ENCODE peak calls at places on chromosomes 3 and 15, in nine cellular contexts. P is psoas muscle; C is effector memory CD4-positive, alpha-beta T cell; S is thyroid gland; X is K562; U is heart right ventricle; A is AG10803; N is H7; F is body of pancreas. D is an unnamed sample.

GRCh38 chr15:64695571-64695992 is 79.8 kb downstream of the RBPMS2 start:
- DNase-seq in X (peak), P (no peak), A (no peak), C (no peak), S (no peak), U (no peak), N (no peak), F (no peak), D (peak)

GRCh38 chr3:174035317-174035886 is 637.9 kb downstream of the NLGN1 start:
- DNase-seq in N (no peak), A (peak), F (peak), U (no peak), X (peak), P (no peak), C (no peak), S (no peak), D (no peak)

GRCh38 chr3:179091113-179091512 is 19.5 kb upstream of the ZMAT3 start:
- DNase-seq in P (no peak), U (no peak), A (no peak), S (no peak), C (no peak), X (no peak), N (no peak), F (no peak), D (no peak)

GRCh38 chr15:26449296-26449695 is 323.6 kb downstream of the GABRB3 start:
- DNase-seq in N (peak), C (no peak), F (no peak), P (no peak), A (peak), U (no peak), X (no peak), S (no peak), D (no peak)

GRCh38 chr3:191282262-191283215 is 46.7 kb upstream of the CCDC50 start:
- DNase-seq in A (no peak), S (no peak), X (no peak), U (no peak), F (no peak), N (no peak), P (no peak), C (no peak), D (no peak)

GRCh38 chr3:194197981-194198695 is 62.2 kb downstream of the HES1 start:
- DNase-seq in A (no peak), P (no peak), N (no peak), U (no peak), F (no peak), S (peak), C (no peak), X (no peak), D (no peak)

GRCh38 chr3:197501879-197502620 is 53.7 kb downstream of the BDH1 start:
- DNase-seq in N (peak), U (no peak), A (peak), S (peak), F (no peak), P (no peak), C (no peak), X (no peak), D (peak)

GRCh38 chr3:197540961-197541377 is 14.8 kb downstream of the BDH1 start:
- DNase-seq in F (no peak), P (no peak), C (no peak), X (no peak), N (peak), U (no peak), A (no peak), S (no peak), D (no peak)

GRCh38 chr15:98903377-98904018 is 104.1 kb downstream of the PGPEP1L start:
- DNase-seq in X (no peak), P (no peak), S (no peak), A (peak), C (no peak), F (no peak), N (no peak), U (no peak), D (no peak)

GRCh38 chr15:89217031-89217430 is 4.3 kb downstream of the RLBP1 start:
- DNase-seq in C (no peak), X (no peak), U (no peak), A (no peak), F (no peak), P (no peak), N (no peak), S (no peak), D (no peak)

GRCh38 chr3:39435006-39435748 is 28.7 kb downstream of the RPSA start:
- DNase-seq in X (no peak), A (no peak), P (no peak), F (no peak), U (no peak), S (no peak), N (no peak), C (no peak), D (no peak)

GRCh38 chr3:120659285-120659684 is 22.8 kb downstream of the HGD start:
- DNase-seq in C (no peak), X (no peak), N (no peak), U (no peak), A (no peak), S (no peak), F (no peak), P (no peak), D (no peak)

GRCh38 chr3:40465456-40465855 is 8.3 kb downstream of the RPL14 start:
- DNase-seq in S (no peak), U (no peak), F (no peak), X (no peak), C (no peak), A (no peak), N (no peak), P (no peak), D (no peak)

GRCh38 chr3:177410734-177411133 is 213.5 kb upstream of the TBL1XR1 start:
- DNase-seq in U (no peak), S (no peak), N (no peak), C (no peak), F (peak), A (no peak), P (no peak), X (no peak), D (peak)

GRCh38 chr3:18188491-18188890 is 236.6 kb downstream of the SATB1 start:
- DNase-seq in A (no peak), U (no peak), S (no peak), C (no peak), N (no peak), X (no peak), F (no peak), P (no peak), D (no peak)
- H3K4me3 ChIP-seq in A (no peak), U (no peak), S (no peak), C (no peak), N (no peak), X (no peak), F (no peak), P (no peak), D (no peak)

DNA sequence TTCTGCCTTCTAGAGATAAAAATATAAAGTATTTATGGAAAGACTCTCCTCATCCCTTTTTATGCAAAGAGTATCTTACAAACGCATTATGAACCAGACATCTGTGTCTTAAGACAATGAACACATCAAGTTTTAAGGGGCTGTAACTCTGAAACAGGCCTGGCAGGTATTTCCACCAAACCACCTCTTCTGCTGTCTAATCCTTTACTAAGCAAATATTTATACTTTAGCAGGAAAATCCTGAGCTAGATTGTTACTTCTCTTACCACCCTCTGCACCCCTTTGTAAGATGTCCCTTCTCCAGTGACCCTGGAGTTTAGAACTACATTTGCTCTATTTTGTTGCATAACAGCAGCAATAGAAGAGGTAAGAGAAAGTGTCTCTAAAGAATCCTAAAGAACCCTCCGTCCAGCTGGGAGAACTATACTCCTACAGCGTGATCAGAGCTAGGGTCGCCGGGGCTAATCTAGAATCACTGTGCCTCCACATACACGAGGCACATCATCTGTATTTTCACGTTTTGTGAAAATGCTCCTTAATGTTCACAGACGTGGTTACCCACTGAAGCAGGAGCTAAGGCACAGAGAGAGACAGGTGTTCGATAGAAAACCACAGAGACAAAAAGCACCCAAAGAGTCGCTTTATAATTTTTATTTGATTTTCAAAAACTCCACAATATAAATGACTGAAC is 129.6 kb downstream of the FOXP1 start:
- DNase-seq in U (no peak), C (no peak), S (no peak), A (no peak), F (no peak), P (no peak), X (no peak), N (no peak), D (peak)
- H3K4me3 ChIP-seq in U (no peak), C (no peak), S (no peak), A (no peak), F (no peak), P (no peak), X (no peak), N (no peak), D (peak)

GRCh38 chr15:41285285-41285684 is 47.1 kb downstream of the OIP5 start:
- DNase-seq in F (no peak), X (no peak), P (no peak), C (no peak), A (no peak), N (no peak), U (no peak), S (no peak), D (peak)

GRCh38 chr15:41284425-41285177 is 47.8 kb downstream of the OIP5 start:
- DNase-seq in U (no peak), S (no peak), N (peak), F (peak), X (peak), C (no peak), P (no peak), A (peak), D (peak)

GRCh38 chr15:41286665-41287333 is 45.6 kb downstream of the OIP5 start:
- DNase-seq in X (no peak), S (no peak), A (peak), F (no peak), P (no peak), C (no peak), U (no peak), N (no peak), D (no peak)

GRCh38 chr15:41281236-41281635 is 50.2 kb downstream of the CHP1 start:
- DNase-seq in C (no peak), F (no peak), X (no peak), U (no peak), N (no peak), S (no peak), P (no peak), A (peak), D (no peak)

DNA sequence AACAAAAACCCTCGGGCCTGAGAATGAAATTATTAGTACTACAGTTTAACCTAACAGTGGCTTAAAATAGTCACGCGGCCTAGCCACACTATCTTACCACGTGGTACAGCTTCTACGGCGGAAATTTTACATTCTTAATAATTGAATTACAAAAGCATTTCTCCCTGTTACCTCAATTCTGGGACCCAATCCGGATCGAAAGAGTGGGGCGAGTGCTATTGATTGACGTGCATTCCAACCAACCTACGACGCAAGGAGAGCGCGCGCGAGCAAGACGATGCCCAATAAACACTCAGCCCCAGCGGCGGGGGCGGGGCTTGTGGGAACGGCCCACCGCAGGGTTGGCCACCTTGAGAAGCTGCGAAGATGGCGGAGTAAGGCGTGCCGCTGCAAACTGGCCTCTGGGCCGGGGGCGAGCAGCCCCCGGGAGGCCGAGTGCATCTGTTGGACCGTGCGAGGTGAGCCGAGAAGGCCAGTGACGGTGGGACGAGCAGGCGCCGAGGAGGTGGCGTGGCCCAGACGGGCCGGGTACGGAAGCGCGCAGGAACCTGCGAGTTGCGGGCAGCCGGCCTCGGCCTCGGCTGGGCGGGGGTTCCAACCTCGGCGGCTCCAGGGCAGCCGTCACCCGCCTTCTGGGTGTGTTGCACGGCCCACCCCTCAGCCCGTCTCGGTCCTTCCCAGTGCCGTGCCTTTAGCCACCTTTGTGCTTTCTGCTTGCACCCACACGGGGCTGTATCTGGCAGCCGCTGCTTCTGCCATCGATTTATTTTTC is 48.6 kb downstream of the OIP5 start:
- DNase-seq in S (peak), F (peak), P (peak), C (peak), U (peak), X (peak), A (peak), N (peak), D (peak)
- H3K4me3 ChIP-seq in S (peak), F (peak), P (peak), C (peak), U (peak), X (peak), A (peak), N (peak), D (peak)

GRCh38 chr15:68213991-68214837 is 9.1 kb upstream of the CALML4 start:
- DNase-seq in X (no peak), U (no peak), C (no peak), F (no peak), S (no peak), P (no peak), N (no peak), A (no peak), D (no peak)
- H3K4me3 ChIP-seq in X (no peak), U (no peak), C (no peak), F (no peak), S (no peak), P (no peak), N (no peak), A (no peak), D (no peak)

GRCh38 chr3:143122089-143122430 is 2.5 kb downstream of the CHST2 start:
- DNase-seq in P (no peak), F (no peak), X (no peak), S (no peak), A (no peak), N (no peak), U (no peak), C (no peak), D (no peak)
- H3K4me3 ChIP-seq in P (no peak), F (no peak), X (no peak), S (no peak), A (no peak), N (no peak), U (no peak), C (no peak), D (no peak)

GRCh38 chr15:33152502-33153109 is 41.9 kb downstream of the FMN1 start:
- DNase-seq in X (no peak), U (no peak), F (no peak), P (no peak), A (peak), S (peak), C (no peak), N (no peak), D (no peak)
- H3K4me3 ChIP-seq in X (no peak), U (peak), F (no peak), P (peak), A (no peak), S (no peak), C (no peak), N (no peak), D (no peak)

GRCh38 chr3:181730934-181731333 is 19.2 kb downstream of the SOX2 start:
- DNase-seq in C (no peak), S (no peak), P (no peak), A (no peak), F (no peak), U (no peak), N (no peak), X (no peak), D (no peak)
- H3K4me3 ChIP-seq in C (no peak), S (no peak), P (no peak), A (no peak), F (no peak), U (no peak), N (no peak), X (no peak), D (no peak)